ENCODE peak calls at places on chromosome 9, in seven cellular contexts. W is colonic mucosa, P is neural progenitor cell, V is mesenchymal stem cell, B is mesendoderm, N is H1, F is K562. K is an unnamed sample.

GRCh38 chr9:83432104-83432627 is 106.0 kb downstream of the FRMD3 start:
- DNase-seq in B (peak; percentile 43), P (peak; percentile 61), V (no peak), N (peak; percentile 27), W (peak; percentile 86), F (no peak), K (peak; percentile 69)

GRCh38 chr9:10045598-10045997 is 567.2 kb downstream of the PTPRD start:
- DNase-seq in B (peak; percentile 33), P (no peak), F (no peak), N (no peak), W (no peak), V (peak; percentile 47), K (no peak)

GRCh38 chr9:36765077-36765390 is 192.3 kb downstream of the MELK start:
- DNase-seq in N (no peak), W (no peak), P (peak; percentile 10), F (no peak), V (no peak), B (peak; percentile 27), K (no peak)

GRCh38 chr9:125633116-125633743 is 73.8 kb downstream of the MAPKAP1 start:
- DNase-seq in W (no peak), P (no peak), V (no peak), F (no peak), N (no peak), B (no peak), K (no peak)

GRCh38 chr9:3794005-3794404 is 268.2 kb upstream of the RFX3 start:
- DNase-seq in V (peak; percentile 8), P (peak; percentile 85), W (no peak), N (no peak), B (peak; percentile 36), F (no peak), K (no peak)

GRCh38 chr9:97388721-97389238 is 23.1 kb upstream of the TDRD7 start:
- DNase-seq in P (no peak), W (no peak), V (no peak), F (no peak), B (no peak), N (no peak), K (no peak)

GRCh38 chr9:125255781-125256391 is 5.7 kb upstream of the GAPVD1 start:
- DNase-seq in B (no peak), N (no peak), P (peak; percentile 24), F (peak; percentile 43), V (peak; percentile 18), W (no peak), K (peak; percentile 69)

GRCh38 chr9:6996061-6996854 is 238.5 kb downstream of the KDM4C start:
- DNase-seq in F (no peak), P (no peak), N (no peak), B (no peak), W (no peak), V (peak; percentile 5), K (no peak)

GRCh38 chr9:114938687-114939575 is 8.5 kb upstream of the TNFSF8 start:
- DNase-seq in V (no peak), P (no peak), F (no peak), N (no peak), W (no peak), B (no peak), K (no peak)

GRCh38 chr9:4175846-4176245 is 124.0 kb downstream of the GLIS3 start:
- DNase-seq in N (no peak), B (no peak), P (no peak), W (no peak), V (no peak), F (no peak), K (no peak)

GRCh38 chr9:79176298-79176697 is 395.5 kb upstream of the TLE4 start:
- DNase-seq in N (no peak), P (no peak), F (no peak), B (no peak), V (peak; percentile 32), W (no peak), K (no peak)

GRCh38 chr9:111161015-111161415 is 122.7 kb upstream of the LPAR1 start:
- DNase-seq in V (peak; percentile 31), N (no peak), W (no peak), P (no peak), B (no peak), F (no peak), K (no peak)

GRCh38 chr9:129125478-129125877 is 14.3 kb downstream of the PTPA start:
- DNase-seq in P (no peak), F (no peak), N (no peak), B (no peak), W (no peak), V (peak; percentile 78), K (no peak)

GRCh38 chr9:130433168-130433946 is 11.4 kb upstream of the ASS1 start:
- DNase-seq in W (no peak), F (no peak), P (peak; percentile 91), B (peak; percentile 69), V (peak; percentile 67), N (no peak), K (peak; percentile 90)

GRCh38 chr9:131917009-131917408 is 162.7 kb downstream of the MED27 start:
- DNase-seq in V (no peak), W (no peak), P (no peak), F (no peak), N (no peak), B (no peak), K (no peak)

GRCh38 chr9:19922476-19923118 is 133.8 kb upstream of the SLC24A2 start:
- DNase-seq in P (peak; percentile 87), F (no peak), B (peak; percentile 81), N (peak; percentile 34), V (peak; percentile 68), W (no peak), K (peak; percentile 75)

GRCh38 chr9:109474944-109475343 is 23.2 kb downstream of the PTPN3 start:
- DNase-seq in V (no peak), W (no peak), F (no peak), N (no peak), B (no peak), P (no peak), K (no peak)
- H3K9ac ChIP-seq in V (no peak overlapping the region), W (no peak overlapping the region), F (no peak overlapping the region), N (no peak overlapping the region), B (no peak overlapping the region), P (no peak overlapping the region), K (no peak overlapping the region)

GRCh38 chr9:113514061-113514460 is 50.5 kb downstream of the RGS3 start:
- DNase-seq in F (no peak), B (no peak), W (no peak), N (no peak), P (no peak), V (no peak), K (no peak)

GRCh38 chr9:113515862-113516261 is 52.3 kb downstream of the RGS3 start:
- DNase-seq in P (no peak), F (no peak), W (no peak), B (no peak), V (peak; percentile 53), N (no peak), K (no peak)

GRCh38 chr9:113513541-113513940 is 50.0 kb downstream of the RGS3 start:
- DNase-seq in P (no peak), B (no peak), W (no peak), V (no peak), N (no peak), F (no peak), K (no peak)

GRCh38 chr9:113513111-113513510 is 49.6 kb downstream of the RGS3 start:
- DNase-seq in V (no peak), W (no peak), N (no peak), F (no peak), P (no peak), B (no peak), K (no peak)

GRCh38 chr9:113514748-113515147 is 51.2 kb downstream of the RGS3 start:
- DNase-seq in B (no peak), V (no peak), P (no peak), W (no peak), N (no peak), F (no peak), K (no peak)
- H3K4me1 ChIP-seq in B (no peaks in the 10 kb centered on the region), V (peaks cover 26% of the 10 kb centered on the region), P (peaks cover 20% of the 10 kb centered on the region), W (peaks cover 13% of the 10 kb centered on the region), N (no peaks in the 10 kb centered on the region), F (no peaks in the 10 kb centered on the region), K (peaks cover 9% of the 10 kb centered on the region)

GRCh38 chr9:128055222-128056040 is 11.7 kb downstream of the NAIF1 start:
- DNase-seq in F (peak; percentile 6), B (peak; percentile 57), V (peak; percentile 42), W (no peak), N (no peak), P (peak; percentile 28), K (peak; percentile 70)
- H3K9ac ChIP-seq in F (peak overlapping the region; percentile 75), B (peak overlapping the region; percentile 49), V (no peak overlapping the region), W (peak overlapping the region; percentile 50), N (no peak overlapping the region), P (no peak overlapping the region), K (no peak overlapping the region)

DNA sequence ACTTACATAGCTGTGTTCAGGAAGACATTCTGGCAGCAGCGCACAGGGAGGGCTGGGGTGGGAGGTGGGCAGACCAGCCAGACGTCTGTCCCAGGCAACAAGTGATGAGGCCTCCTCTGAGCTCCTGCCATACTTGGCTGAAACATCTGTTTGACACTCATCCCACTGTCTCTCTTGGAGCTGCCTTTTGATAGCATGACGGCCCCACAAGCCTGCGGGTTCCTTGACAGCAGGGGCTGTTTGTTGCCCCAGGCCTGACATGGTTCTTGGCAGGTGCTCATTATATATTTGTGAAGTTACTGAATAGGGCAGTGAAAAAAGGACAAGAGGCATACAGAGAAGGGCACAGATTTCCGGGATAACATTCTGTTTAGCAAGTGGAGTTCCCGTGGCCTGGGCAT is 22.2 kb upstream of the B4GALT1 start:
- DNase-seq in W (no peak), P (no peak), F (no peak), B (no peak), N (no peak), V (no peak), K (no peak)
- H3K4me1 ChIP-seq in W (peaks cover 12% of the 10 kb centered on the region), P (no peaks in the 10 kb centered on the region), F (peaks cover 20% of the 10 kb centered on the region), B (peaks cover 2% of the 10 kb centered on the region), N (no peaks in the 10 kb centered on the region), V (peaks cover 5% of the 10 kb centered on the region), K (peaks cover 9% of the 10 kb centered on the region)

DNA sequence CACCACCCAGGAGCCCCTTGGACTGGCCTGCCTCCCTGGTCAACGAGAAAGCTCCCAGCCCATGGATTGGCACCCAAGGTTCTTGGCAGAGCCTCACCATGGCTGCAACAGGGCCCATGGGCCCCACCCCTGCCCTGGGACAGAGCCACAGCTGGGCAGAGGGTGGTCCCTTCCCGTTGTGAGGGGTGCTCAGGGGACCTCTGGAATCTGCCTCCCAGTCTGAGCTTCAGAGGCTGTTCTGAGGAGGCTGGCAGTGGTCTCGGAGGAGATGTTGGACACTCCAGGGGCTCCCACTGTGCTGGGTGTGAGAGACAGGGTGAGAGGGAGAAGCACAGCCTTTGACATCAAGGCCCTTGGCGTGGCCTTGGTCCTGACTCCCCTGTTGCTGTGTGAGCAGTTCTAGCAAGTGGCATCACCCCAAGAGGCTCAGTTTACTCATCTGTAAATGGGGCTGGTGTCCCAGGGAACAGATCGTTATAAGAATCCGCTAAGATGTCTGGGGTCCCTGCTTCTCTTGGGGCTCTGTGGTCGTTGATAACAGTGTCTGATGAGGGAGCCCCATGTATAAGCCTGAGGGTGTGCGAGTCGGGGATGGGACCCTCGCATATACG is 33.0 kb downstream of the LHX3 start:
- DNase-seq in B (no peak), P (no peak), N (no peak), V (no peak), F (no peak), W (no peak), K (no peak)
- H3K9ac ChIP-seq in B (no peak overlapping the region), P (no peak overlapping the region), N (no peak overlapping the region), V (no peak overlapping the region), F (no peak overlapping the region), W (no peak overlapping the region), K (no peak overlapping the region)

GRCh38 chr9:121636978-121637377 is 14.5 kb upstream of the DAB2IP start:
- DNase-seq in N (no peak), F (no peak), B (no peak), V (no peak), W (no peak), P (no peak), K (no peak)
- H3K4me1 ChIP-seq in N (peaks cover 7% of the 10 kb centered on the region), F (no peaks in the 10 kb centered on the region), B (no peaks in the 10 kb centered on the region), V (peaks cover 30% of the 10 kb centered on the region), W (peaks cover 23% of the 10 kb centered on the region), P (peaks cover 31% of the 10 kb centered on the region), K (peaks cover 3% of the 10 kb centered on the region)

K was measured in endodermal cell.